ENCODE peak calls at places on chromosome 22, in six cellular contexts. A is mesendoderm, F is heart left ventricle, W is right cardiac atrium, G is psoas muscle, K is HCT116. M is an unnamed sample. For H3K4me1, the result is how much of the 10 kb centered on the place peaks cover.

GRCh38 chr22:25130462-25130861 is 69.2 kb upstream of the CRYBB3 start:
- DNase-seq in A (no peak), F (no peak), W (no peak), G (no peak), K (no peak), M (no peak)

GRCh38 chr22:27420817-27421361 is 380.7 kb downstream of the MN1 start:
- DNase-seq in A (no peak), F (peak), W (peak), G (peak), K (no peak), M (peak)

GRCh38 chr22:23513705-23514104 is 66.4 kb downstream of the IGLL1 start:
- DNase-seq in A (no peak), F (no peak), W (peak), G (no peak), K (no peak), M (no peak)

GRCh38 chr22:38973289-38974169 is 8.6 kb upstream of the APOBEC3B start:
- DNase-seq in A (peak), F (no peak), W (no peak), G (peak), K (no peak), M (no peak)

GRCh38 chr22:21020802-21021429 is 6.0 kb downstream of the P2RX6 start:
- DNase-seq in A (peak), F (no peak), W (peak), G (peak), K (no peak), M (no peak)

GRCh38 chr22:41449321-41449720 is 2.7 kb upstream of the TOB2 start:
- DNase-seq in A (no peak), F (no peak), W (no peak), G (peak), K (no peak), M (no peak)

GRCh38 chr22:48718818-48719500 is 1108.7 kb downstream of the BRD1 start:
- DNase-seq in A (no peak), F (peak), W (peak), G (no peak), K (no peak), M (peak)

GRCh38 chr22:26484360-26484706 is 656 bp downstream of the SRRD start:
- DNase-seq in A (no peak), F (no peak), W (no peak), G (no peak), K (no peak), M (no peak)

GRCh38 chr22:17412232-17412631 is 43.0 kb downstream of the CECR2 start:
- DNase-seq in A (no peak), F (no peak), W (no peak), G (no peak), K (no peak), M (no peak)

GRCh38 chr22:27302501-27302900 is 499.1 kb downstream of the MN1 start:
- DNase-seq in A (no peak), F (no peak), W (no peak), G (no peak), K (no peak), M (no peak)

GRCh38 chr22:24559471-24559870 is 3.7 kb downstream of the SNRPD3 start:
- DNase-seq in A (no peak), F (no peak), W (no peak), G (no peak), K (no peak), M (no peak)

GRCh38 chr22:19893363-19893762 is 38.7 kb upstream of the GNB1L start:
- DNase-seq in A (no peak), F (no peak), W (no peak), G (no peak), K (no peak), M (no peak)
- H3K4me1 ChIP-seq in A (under half), F (under half), W (under half), G (under half), K (under half), M (under half)

GRCh38 chr22:46328797-46329196 is 6.7 kb upstream of the TRMU start:
- DNase-seq in A (no peak), F (peak), W (no peak), G (no peak), K (no peak), M (no peak)
- H3K4me1 ChIP-seq in A (under half), F (under half), W (under half), G (under half), K (under half), M (under half)

DNA sequence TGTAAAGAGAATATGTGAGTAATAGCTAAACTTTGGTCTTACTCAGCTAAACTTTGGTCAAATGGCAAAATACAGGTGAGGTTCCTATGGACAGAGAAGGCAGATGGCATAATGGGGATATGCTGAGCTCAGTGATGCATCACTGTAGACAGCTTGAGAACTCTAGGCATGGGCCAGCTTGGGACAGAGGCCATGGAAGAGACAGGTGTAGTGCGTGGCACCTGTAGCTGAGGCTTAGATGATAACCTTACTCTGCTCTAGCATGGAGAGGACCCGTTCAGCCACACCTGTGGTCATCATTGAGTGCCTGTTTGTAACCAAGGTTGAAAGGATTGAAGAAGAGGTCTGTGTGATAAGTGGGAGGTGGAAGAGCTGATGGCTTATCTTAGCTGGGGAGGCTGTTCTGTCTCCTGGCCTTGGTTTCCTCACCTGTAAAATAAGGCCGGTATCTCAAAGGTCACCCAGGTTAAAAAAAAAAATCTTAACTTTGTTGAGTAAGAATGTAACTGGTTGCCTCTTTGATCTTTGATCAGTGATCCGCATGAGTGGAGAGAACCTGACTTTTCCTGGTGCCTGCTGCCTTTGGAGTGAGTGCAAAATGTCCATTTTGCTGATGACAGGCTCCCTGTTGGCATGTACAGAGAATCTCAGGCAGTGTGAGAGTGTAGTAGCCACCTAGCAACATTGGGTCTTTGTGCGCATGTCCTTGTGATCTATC is 48.6 kb downstream of the ZNRF3 start:
- DNase-seq in A (no peak), F (no peak), W (no peak), G (no peak), K (no peak), M (no peak)
- H3K4me1 ChIP-seq in A (under half), F (under half), W (under half), G (under half), K (under half), M (under half)

DNA sequence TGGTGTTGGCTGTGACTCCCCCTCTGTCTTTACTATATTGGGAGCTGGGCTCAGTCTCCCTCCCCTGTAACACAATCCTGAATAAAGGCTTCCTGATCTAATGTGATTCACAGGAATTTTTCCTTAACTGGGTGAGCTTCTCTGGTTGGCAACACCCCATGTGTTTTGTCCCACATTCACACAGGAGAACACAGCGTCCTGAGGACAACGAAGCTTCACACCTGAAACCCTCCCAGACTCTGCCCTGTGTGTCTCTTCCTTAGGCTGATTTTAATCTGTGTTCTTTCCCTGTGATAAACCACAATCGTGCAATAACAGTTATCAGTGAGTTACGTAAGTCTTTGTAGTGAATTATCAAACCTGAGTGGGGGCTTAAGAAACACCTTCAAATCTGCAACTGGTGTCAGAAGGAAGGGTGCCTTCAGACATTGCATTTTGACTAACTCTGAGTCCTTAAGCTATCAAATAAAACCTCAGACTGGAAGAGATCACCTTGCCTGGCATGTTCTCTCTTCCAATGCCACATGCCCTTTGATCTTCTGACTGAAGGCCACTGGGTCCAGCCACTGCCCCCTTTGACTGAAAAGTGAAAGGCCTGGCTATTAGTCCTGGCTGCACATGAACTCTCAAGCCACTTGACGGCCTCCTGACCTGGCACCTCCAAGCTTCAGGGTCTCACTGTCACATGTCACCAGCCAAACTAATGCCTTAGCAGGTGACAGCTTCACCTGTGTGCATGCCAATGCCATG is 17.3 kb downstream of the APOL3 start:
- DNase-seq in A (no peak), F (no peak), W (no peak), G (no peak), K (no peak), M (no peak)
- H3K4me1 ChIP-seq in A (under half), F (under half), W (under half), G (under half), K (under half), M (under half)

GRCh38 chr22:30314918-30315317 is 11.8 kb downstream of the TBC1D10A start:
- DNase-seq in A (peak), F (no peak), W (no peak), G (no peak), K (no peak), M (no peak)
- H3K4me1 ChIP-seq in A (under half), F (under half), W (under half), G (under half), K (under half), M (under half)

GRCh38 chr22:37459211-37459610 is 27.0 kb downstream of the MFNG start:
- DNase-seq in A (no peak), F (no peak), W (no peak), G (no peak), K (no peak), M (no peak)

GRCh38 chr22:37457093-37457893 is 28.9 kb downstream of the MFNG start:
- DNase-seq in A (peak), F (peak), W (peak), G (peak), K (peak), M (no peak)

GRCh38 chr22:37462983-37463382 is 23.2 kb downstream of the MFNG start:
- DNase-seq in A (peak), F (peak), W (no peak), G (no peak), K (no peak), M (no peak)

GRCh38 chr22:37462426-37462825 is 23.8 kb downstream of the MFNG start:
- DNase-seq in A (no peak), F (no peak), W (no peak), G (no peak), K (no peak), M (no peak)

GRCh38 chr22:37460684-37461083 is 25.5 kb downstream of the MFNG start:
- DNase-seq in A (no peak), F (no peak), W (no peak), G (no peak), K (no peak), M (no peak)
- H3K4me1 ChIP-seq in A (under half), F (under half), W (under half), G (under half), K (under half), M (under half)

GRCh38 chr22:44336962-44337657 is 24.4 kb upstream of the SHISAL1 start:
- DNase-seq in A (no peak), F (no peak), W (no peak), G (no peak), K (no peak), M (no peak)

GRCh38 chr22:44338183-44338812 is 25.5 kb upstream of the SHISAL1 start:
- DNase-seq in A (no peak), F (no peak), W (no peak), G (no peak), K (no peak), M (no peak)

GRCh38 chr22:44337658-44338004 is 24.9 kb upstream of the SHISAL1 start:
- DNase-seq in A (peak), F (no peak), W (no peak), G (no peak), K (no peak), M (no peak)

GRCh38 chr22:44340271-44341239 is 27.8 kb upstream of the SHISAL1 start:
- DNase-seq in A (no peak), F (no peak), W (no peak), G (no peak), K (no peak), M (no peak)

DNA sequence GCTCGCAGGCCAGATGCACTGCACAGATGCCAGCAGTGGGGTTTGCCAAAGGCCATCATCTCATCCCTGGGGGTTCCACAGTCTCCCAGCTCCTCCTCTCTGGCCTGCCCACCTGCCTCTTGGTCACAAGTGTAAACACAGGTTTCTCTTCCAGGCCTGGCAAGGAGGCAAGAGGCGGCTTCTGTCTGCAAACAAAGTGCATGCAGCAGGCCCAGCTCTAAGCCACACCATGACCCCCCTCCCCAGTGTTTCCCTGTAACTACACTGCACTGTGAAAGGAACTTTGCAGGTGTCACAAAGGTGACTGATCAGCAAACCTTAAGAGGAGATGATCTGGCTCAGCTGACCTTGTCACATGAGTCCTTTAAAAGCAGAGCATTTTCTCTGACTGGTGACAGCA is 26.2 kb upstream of the SHISAL1 start:
- DNase-seq in A (no peak), F (no peak), W (no peak), G (no peak), K (no peak), M (no peak)
- H3K4me1 ChIP-seq in A (under half), F (under half), W (under half), G (under half), K (under half), M (under half)

GRCh38 chr22:30272781-30273180 is 6.1 kb upstream of the OSM start:
- DNase-seq in A (no peak), F (no peak), W (no peak), G (no peak), K (no peak), M (no peak)
- H3K4me1 ChIP-seq in A (under half), F (under half), W (under half), G (under half), K (under half), M (under half)